ENCODE peak calls at places on chromosomes 4 and X, in four cellular contexts. D is HepG2, U is HCT116, V is K562. Q is an unnamed sample.

GRCh38 chr4:721261-722171 is 15.9 kb downstream of the PCGF3 start:
- DNase-seq in V (no peak), U (no peak), D (no peak), Q (no peak)

GRCh38 chrX:41024755-41025154 is 60.5 kb upstream of the USP9X start:
- DNase-seq in U (no peak), V (no peak), D (no peak), Q (no peak)

GRCh38 chrX:344371-344901 is 25.8 kb upstream of the GTPBP6 start:
- DNase-seq in D (no peak), V (no peak), U (no peak), Q (no peak)

GRCh38 chr4:88264338-88264737 is 20.0 kb downstream of the PPM1K start:
- DNase-seq in D (no peak), U (no peak), V (no peak), Q (no peak)

GRCh38 chr4:165524532-165525190 is 145.9 kb downstream of the CPE start:
- DNase-seq in D (no peak), V (no peak), U (no peak), Q (no peak)

GRCh38 chrX:34813618-34814017 is 129.0 kb upstream of the FAM47B start:
- DNase-seq in V (no peak), U (no peak), D (no peak), Q (no peak)

GRCh38 chr4:4801013-4801412 is 58.5 kb upstream of the MSX1 start:
- DNase-seq in D (no peak), U (no peak), V (no peak), Q (no peak)

GRCh38 chrX:7202206-7202605 is 54.3 kb upstream of the PUDP start:
- DNase-seq in U (no peak), D (no peak), V (no peak), Q (no peak)

GRCh38 chr4:53863731-53864130 is 200.7 kb downstream of the CHIC2 start:
- DNase-seq in D (no peak), U (no peak), V (no peak), Q (no peak)

GRCh38 chrX:134990475-134991473 is at the start of gene SMIM10:
- DNase-seq in D (no peak), U (no peak), V (peak), Q (no peak)

GRCh38 chr4:31793907-31794306 is 1073.7 kb downstream of the PCDH7 start:
- DNase-seq in D (no peak), U (no peak), V (no peak), Q (no peak)

GRCh38 chr4:1001561-1002130 is 8.4 kb upstream of the SLC26A1 start:
- DNase-seq in U (no peak), D (no peak), V (no peak), Q (no peak)

GRCh38 chrX:153645151-153645550 is 1.9 kb upstream of the DUSP9 start:
- DNase-seq in U (no peak), V (no peak), D (no peak), Q (no peak)

GRCh38 chr4:54879576-54879975 is 221.8 kb downstream of the KIT start:
- DNase-seq in V (no peak), U (no peak), D (no peak), Q (no peak)

GRCh38 chr4:112633477-112634235 is 3.1 kb downstream of the ZGRF1 start:
- DNase-seq in U (peak), D (peak), V (peak), Q (peak)

GRCh38 chr4:146945556-146946374 is at the start of gene TTC29:
- DNase-seq in V (peak), D (peak), U (peak), Q (no peak)

GRCh38 chrX:118271770-118272169 is 74.1 kb upstream of the WDR44 start:
- DNase-seq in U (no peak), D (no peak), V (peak), Q (no peak)

GRCh38 chr4:2728221-2728620 is 27.9 kb downstream of the TNIP2 start:
- DNase-seq in D (no peak), U (no peak), V (no peak), Q (no peak)

GRCh38 chr4:185470503-185471195 is 884 bp downstream of the CCDC110 start:
- DNase-seq in V (no peak), D (peak), U (peak), Q (no peak)

GRCh38 chrX:327660-328126 is 9.1 kb upstream of the GTPBP6 start:
- DNase-seq in V (no peak), D (no peak), U (no peak), Q (no peak)

GRCh38 chr4:13919021-13919441 is 291.5 kb upstream of the BOD1L1 start:
- DNase-seq in D (no peak), U (no peak), V (no peak), Q (no peak)

GRCh38 chrX:72009731-72010130 is 99.1 kb downstream of the NHSL2 start:
- DNase-seq in U (no peak), V (no peak), D (no peak), Q (no peak)

GRCh38 chr4:94038195-94038594 is 169.5 kb upstream of the SMARCAD1 start:
- DNase-seq in V (no peak), U (no peak), D (no peak), Q (no peak)

GRCh38 chr4:73619351-73619750 is 885 bp downstream of the RASSF6 start:
- DNase-seq in D (no peak), U (no peak), V (no peak), Q (no peak)

GRCh38 chr4:98262431-98262830 is 1.2 kb downstream of the RAP1GDS1 start:
- DNase-seq in V (no peak), U (no peak), D (no peak), Q (no peak)

GRCh38 chrX:40700640-40701342 is 34.6 kb downstream of the MED14 start:
- DNase-seq in V (no peak), U (no peak), D (no peak), Q (no peak)

GRCh38 chr4:105551968-105552746 is at the start of gene ARHGEF38:
- DNase-seq in U (no peak), D (no peak), V (no peak), Q (no peak)

GRCh38 chr4:188262464-188262863 is 123.2 kb downstream of the TRIML1 start:
- DNase-seq in D (no peak), V (no peak), U (no peak), Q (no peak)
- TF ChIP-seq TCF7L2 in D (no peak), V (no peak), U (no peak), Q (no peak)

DNA sequence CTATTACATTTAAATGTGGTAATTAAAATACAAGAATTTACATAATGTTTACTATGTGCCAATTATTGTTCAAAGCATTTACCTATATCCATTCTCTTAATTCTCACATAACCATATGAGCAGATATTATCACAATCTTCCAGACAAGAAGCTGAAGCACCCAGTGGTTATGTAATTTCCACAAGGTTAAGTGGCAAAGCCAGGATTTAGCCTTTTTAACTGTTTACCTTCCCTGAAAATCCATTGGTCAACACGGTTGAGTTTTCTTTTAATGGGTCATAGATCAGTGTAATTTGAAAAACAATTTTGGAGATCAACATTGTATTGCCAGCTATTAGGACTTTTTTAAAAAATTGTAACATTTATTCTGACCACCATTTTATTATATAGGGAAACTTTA is 11.4 kb downstream of the HSPA4L start:
- DNase-seq in U (no peak), D (no peak), V (no peak), Q (no peak)
- TF ChIP-seq POLR2AphosphoS5 in U (no peak), D (no peak), V (no peak), Q (no peak)

GRCh38 chrX:13599491-13599890 is 30.1 kb downstream of the EGFL6 start:
- DNase-seq in D (no peak), U (no peak), V (no peak), Q (no peak)
- TF ChIP-seq TCF7L2 in D (no peak), U (no peak), V (no peak), Q (no peak)

GRCh38 chr4:7514281-7514680 is 79.6 kb upstream of the PSAPL1 start:
- DNase-seq in U (no peak), V (no peak), D (no peak), Q (no peak)

GRCh38 chr4:7514789-7515188 is 80.1 kb upstream of the PSAPL1 start:
- DNase-seq in D (peak), V (no peak), U (no peak), Q (no peak)

GRCh38 chr4:7516116-7516772 is 81.5 kb upstream of the PSAPL1 start:
- DNase-seq in D (no peak), V (no peak), U (no peak), Q (no peak)

GRCh38 chr4:7516773-7517144 is 82.0 kb upstream of the PSAPL1 start:
- DNase-seq in D (no peak), V (no peak), U (no peak), Q (no peak)

GRCh38 chr4:7515390-7515902 is 80.7 kb upstream of the PSAPL1 start:
- DNase-seq in U (no peak), V (no peak), D (peak), Q (no peak)
- TF ChIP-seq POLR2AphosphoS5 in U (no peak), V (no peak), D (peak), Q (no peak)

GRCh38 chrX:9135901-9136510 is 102.1 kb upstream of the FAM9B start:
- DNase-seq in D (no peak), V (no peak), U (no peak), Q (no peak)
- TF ChIP-seq TCF7L2 in D (no peak), V (no peak), U (no peak), Q (no peak)

GRCh38 chr4:158671665-158671914 is at the start of gene C4orf46:
- DNase-seq in U (no peak), D (no peak), V (no peak), Q (no peak)
- TF ChIP-seq POLR2AphosphoS5 in U (no peak), D (no peak), V (no peak), Q (no peak)

DNA sequence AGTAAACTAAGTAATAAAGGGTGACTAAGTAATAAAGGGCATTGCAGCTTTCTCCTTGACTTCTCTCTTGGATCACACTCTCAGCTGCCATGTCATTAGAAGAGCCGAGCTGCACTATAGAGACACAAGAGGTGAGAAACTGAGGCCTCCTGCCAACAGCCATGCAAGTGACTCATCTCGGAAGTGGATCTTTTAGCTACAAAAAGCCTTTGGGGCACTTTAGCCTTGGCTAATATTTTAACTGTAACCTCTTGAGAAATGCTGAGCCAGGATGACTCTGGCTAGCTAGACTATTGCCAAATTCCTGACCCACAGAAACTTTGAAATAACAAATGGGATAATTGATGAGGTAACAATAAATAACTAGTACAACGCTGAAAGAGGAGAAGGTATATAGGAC is 1.5 kb upstream of the NEIL3 start:
- DNase-seq in D (peak), U (no peak), V (no peak), Q (no peak)
- TF ChIP-seq TCF7L2 in D (no peak), U (no peak), V (no peak), Q (no peak)